ENCODE peak calls at places on chromosome 20, in five cellular contexts. P is brain microvascular endothelial cell, O is AG10803, J is psoas muscle, V is AG09309. Y is an unnamed sample.

GRCh38 chr20:61324906-61325305 is 72.8 kb downstream of the CDH4 start:
- DNase-seq in P (no peak), V (no peak), O (no peak), J (no peak), Y (no peak)

GRCh38 chr20:34145280-34145819 is 33.3 kb upstream of the EIF2S2 start:
- DNase-seq in O (no peak), V (no peak), J (no peak), P (no peak), Y (no peak)

GRCh38 chr20:49724637-49725606 is 11.2 kb upstream of the B4GALT5 start:
- DNase-seq in P (no peak), V (peak), O (peak), J (peak), Y (no peak)

GRCh38 chr20:36128463-36129176 is 25.9 kb upstream of the EPB41L1 start:
- DNase-seq in J (no peak), O (peak), P (peak), V (peak), Y (peak)

GRCh38 chr20:2907519-2907918 is 34.2 kb downstream of the PTPRA start:
- DNase-seq in J (no peak), O (no peak), V (no peak), P (no peak), Y (no peak)

GRCh38 chr20:49140834-49141233 is 47.3 kb downstream of the STAU1 start:
- DNase-seq in P (no peak), O (peak), J (no peak), V (no peak), Y (no peak)

GRCh38 chr20:11719153-11719552 is 198.5 kb upstream of the BTBD3 start:
- DNase-seq in V (no peak), P (no peak), J (no peak), O (no peak), Y (no peak)

GRCh38 chr20:50876063-50876685 is 55.1 kb downstream of the ADNP start:
- DNase-seq in P (no peak), V (no peak), O (no peak), J (no peak), Y (no peak)

GRCh38 chr20:34083137-34083536 is 28.9 kb downstream of the EIF2S2 start:
- DNase-seq in J (peak), O (peak), V (peak), P (peak), Y (no peak)

GRCh38 chr20:25540273-25540672 is 45.1 kb downstream of the NINL start:
- DNase-seq in O (peak), J (no peak), V (no peak), P (no peak), Y (no peak)

GRCh38 chr20:48772183-48772976 is 55.4 kb downstream of the PREX1 start:
- DNase-seq in O (no peak), V (no peak), P (no peak), J (peak), Y (no peak)

GRCh38 chr20:62856931-62857619 is 4.5 kb downstream of the TCFL5 start:
- DNase-seq in P (no peak), V (no peak), J (no peak), O (no peak), Y (no peak)

GRCh38 chr20:62855120-62855519 is 6.5 kb downstream of the TCFL5 start:
- DNase-seq in V (no peak), P (no peak), O (no peak), J (no peak), Y (no peak)

GRCh38 chr20:62852196-62852595 is 9.4 kb downstream of the TCFL5 start:
- DNase-seq in P (no peak), O (no peak), J (no peak), V (no peak), Y (no peak)

GRCh38 chr20:62852841-62853240 is 8.8 kb downstream of the TCFL5 start:
- DNase-seq in V (no peak), O (no peak), J (no peak), P (no peak), Y (no peak)

GRCh38 chr20:62854121-62854520 is 7.5 kb downstream of the TCFL5 start:
- DNase-seq in J (no peak), V (no peak), P (no peak), O (no peak), Y (no peak)
- TF ChIP-seq CTCF in J (no peak), V (no peak), P (no peak), O (no peak), Y (no peak)

GRCh38 chr20:57390604-57391438 is at the start of gene RBM38:
- DNase-seq in J (peak), V (no peak), O (peak), P (no peak), Y (no peak)

GRCh38 chr20:57387945-57388351 is 3.2 kb upstream of the RBM38 start:
- DNase-seq in J (peak), O (no peak), P (no peak), V (no peak), Y (no peak)

GRCh38 chr20:57391439-57392129 is 388 bp downstream of the RBM38 start:
- DNase-seq in O (peak), V (no peak), J (peak), P (no peak), Y (no peak)

GRCh38 chr20:57388953-57389694 is 2.1 kb upstream of the RBM38 start:
- DNase-seq in P (no peak), J (peak), V (peak), O (peak), Y (no peak)

DNA sequence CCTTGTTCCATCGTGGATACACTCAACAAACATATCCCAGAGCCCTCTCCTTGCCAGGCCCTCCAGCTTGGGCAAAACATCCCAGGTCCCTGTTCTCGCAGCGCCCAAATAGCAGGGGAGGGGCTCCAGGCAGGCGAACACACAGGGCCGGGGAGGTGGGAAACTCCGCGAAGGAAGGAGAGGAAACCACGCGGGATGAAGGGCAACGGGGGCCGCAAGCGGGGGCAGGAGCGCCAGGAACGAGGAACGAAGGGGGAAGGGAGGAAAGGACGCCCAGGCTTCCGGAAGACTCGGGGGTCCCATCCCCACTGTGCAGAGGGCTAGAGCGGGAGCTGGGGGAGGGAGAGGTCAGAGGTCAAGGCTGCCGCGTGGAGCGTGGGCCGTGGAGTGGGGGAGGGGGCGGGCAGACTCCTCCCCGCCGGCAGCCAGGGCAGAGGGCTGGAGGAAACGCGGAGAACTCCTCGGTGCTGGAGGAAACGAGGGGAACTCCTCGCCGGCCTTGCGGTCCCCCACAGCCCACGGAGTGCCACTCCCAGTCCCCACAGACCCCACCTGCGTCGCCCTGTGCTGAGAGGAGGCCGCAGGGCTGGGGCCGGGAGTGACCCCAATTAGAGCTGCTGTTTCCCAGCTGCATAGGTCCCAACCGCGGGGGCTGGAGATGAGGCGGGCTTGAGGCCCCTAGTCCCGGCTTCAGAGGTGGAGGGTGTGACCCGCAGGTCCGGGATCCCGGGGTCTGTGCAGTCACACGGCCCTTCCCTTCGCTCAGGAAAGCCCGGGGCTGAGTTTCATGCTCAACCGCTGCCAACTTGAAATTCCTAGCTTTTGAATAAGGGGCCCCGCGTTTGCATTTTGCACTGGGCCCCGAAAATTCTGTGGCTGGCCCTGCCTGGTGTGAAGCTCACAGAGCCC is 1.2 kb upstream of the RBM38 start:
- DNase-seq in J (peak), V (no peak), P (no peak), O (no peak), Y (no peak)
- TF ChIP-seq CTCF in J (no peak), V (no peak), P (no peak), O (no peak), Y (no peak)

GRCh38 chr20:38732981-38733380 is 8.7 kb downstream of the SLC32A1 start:
- DNase-seq in O (no peak), V (no peak), P (no peak), J (no peak), Y (no peak)
- TF ChIP-seq CTCF in O (no peak), V (no peak), P (no peak), J (no peak), Y (no peak)

GRCh38 chr20:17884318-17885003 is 84.1 kb downstream of the SNX5 start:
- DNase-seq in P (no peak), V (no peak), O (no peak), J (no peak), Y (no peak)

GRCh38 chr20:17882065-17882833 is 86.3 kb downstream of the SNX5 start:
- DNase-seq in O (no peak), V (no peak), P (no peak), J (no peak), Y (no peak)

GRCh38 chr20:17882834-17883591 is 85.6 kb downstream of the SNX5 start:
- DNase-seq in O (no peak), V (no peak), P (no peak), J (no peak), Y (no peak)

GRCh38 chr20:17885076-17885475 is 83.5 kb downstream of the SNX5 start:
- DNase-seq in P (no peak), O (no peak), J (no peak), V (no peak), Y (no peak)

DNA sequence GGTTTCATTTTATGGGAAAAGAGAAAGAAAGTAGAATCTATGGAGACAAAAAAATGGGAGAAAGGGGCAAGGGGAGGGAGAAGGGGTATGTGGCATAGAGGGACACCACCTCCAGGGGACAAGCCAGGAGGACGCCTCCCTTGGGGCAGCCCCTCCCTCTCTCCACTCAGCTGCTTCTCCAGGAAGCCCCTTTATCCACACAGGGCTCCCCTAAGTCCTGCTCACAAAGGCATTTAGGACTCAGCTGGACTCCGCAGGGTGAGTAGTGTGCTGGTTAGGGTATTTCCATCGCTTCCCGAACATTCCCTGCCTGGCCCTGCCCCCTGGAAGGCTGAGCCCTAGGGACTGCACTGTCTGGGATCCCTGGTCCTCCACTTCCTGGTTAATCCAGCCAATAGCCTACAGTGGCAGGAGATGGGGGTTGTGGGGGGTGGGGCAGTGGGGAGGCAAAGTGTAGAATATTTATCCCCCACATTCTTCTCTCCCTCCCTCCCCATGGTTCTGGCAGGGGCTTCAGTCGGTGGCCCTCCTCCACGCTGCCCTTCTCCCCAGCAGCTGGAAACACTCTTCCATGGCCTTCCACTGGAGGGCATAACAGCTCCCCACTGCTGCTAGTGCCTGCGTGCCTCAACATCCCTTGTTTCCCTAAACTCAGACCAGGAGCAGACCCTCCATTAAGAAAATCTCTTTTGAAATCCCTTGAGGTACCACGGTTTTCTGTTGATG is 84.8 kb downstream of the SNX5 start:
- DNase-seq in P (no peak), J (no peak), O (no peak), V (no peak), Y (no peak)
- TF ChIP-seq CTCF in P (peak), J (no peak), O (no peak), V (no peak), Y (peak)

GRCh38 chr20:5504061-5504739 is 187.4 kb upstream of the PROKR2 start:
- DNase-seq in V (no peak), J (peak), P (peak), O (peak), Y (no peak)
- TF ChIP-seq CTCF in V (peak), J (no peak), P (peak), O (peak), Y (no peak)

GRCh38 chr20:24451992-24452391 is 17.4 kb upstream of the SYNDIG1 start:
- DNase-seq in V (no peak), P (no peak), J (no peak), O (no peak), Y (no peak)

GRCh38 chr20:24450646-24451376 is 18.6 kb upstream of the SYNDIG1 start:
- DNase-seq in J (no peak), P (no peak), V (no peak), O (no peak), Y (no peak)

GRCh38 chr20:24451428-24451827 is 18.0 kb upstream of the SYNDIG1 start:
- DNase-seq in V (no peak), J (no peak), P (no peak), O (no peak), Y (no peak)

GRCh38 chr20:24453917-24454316 is 15.5 kb upstream of the SYNDIG1 start:
- DNase-seq in V (no peak), J (no peak), O (no peak), P (no peak), Y (no peak)

DNA sequence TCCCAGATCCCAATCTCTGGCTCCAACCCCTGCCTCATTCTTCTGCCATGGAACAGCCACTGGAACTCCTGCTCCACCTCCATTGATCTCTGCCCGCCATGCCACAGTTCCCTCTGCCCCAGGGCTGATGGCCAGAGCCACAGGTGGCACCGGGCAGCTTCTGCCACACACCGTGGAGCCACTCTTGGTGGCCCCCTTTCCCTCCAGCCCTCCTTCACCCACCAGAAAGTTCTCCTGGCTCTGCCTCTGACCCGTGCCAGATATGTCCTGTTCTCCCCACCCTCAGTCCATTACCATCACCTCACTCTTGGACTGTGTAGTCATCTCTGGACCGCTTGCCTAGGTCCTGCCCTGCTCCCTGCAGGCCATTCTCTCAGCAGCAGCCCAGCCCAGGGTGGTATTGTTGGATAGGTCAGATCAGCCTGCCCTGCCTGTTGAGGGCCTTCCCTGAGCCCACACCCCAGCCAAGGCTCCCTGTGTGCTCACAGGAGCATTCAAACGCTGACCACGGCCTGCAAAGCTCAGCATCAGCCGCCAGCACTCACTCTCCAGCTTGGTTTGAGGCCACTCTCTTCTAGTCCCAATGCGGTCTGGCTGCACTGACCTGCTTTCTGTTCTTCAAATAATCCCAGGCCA is 16.8 kb upstream of the SYNDIG1 start:
- DNase-seq in V (no peak), J (no peak), O (no peak), P (no peak), Y (no peak)
- TF ChIP-seq CTCF in V (no peak), J (no peak), O (no peak), P (peak), Y (no peak)

Y was measured in AG04449.